ENCODE peak calls at places on chromosomes 16 and 17, in six cellular contexts. I is IMR-90; D is psoas muscle; Z is ascending aorta; S is CD4-positive, alpha-beta T cell; N is heart right ventricle. L is an unnamed sample.

GRCh38 chr17:2146132-2146871 is 91.4 kb downstream of the HIC1 start:
- DNase-seq in I (no peak), D (no peak), Z (no peak), S (no peak), N (no peak), L (no peak)

GRCh38 chr16:86457621-86458456 is 52.5 kb upstream of the FOXF1 start:
- DNase-seq in I (peak; percentile 99), D (no peak), Z (no peak), S (no peak), N (no peak), L (peak; percentile 94)

GRCh38 chr17:7654832-7655540 is 4.3 kb downstream of the ATP1B2 start:
- DNase-seq in I (peak; percentile 44), D (no peak), Z (no peak), S (no peak), N (no peak), L (no peak)

GRCh38 chr16:77951788-77952187 is 70.6 kb upstream of the CLEC3A start:
- DNase-seq in I (no peak), D (no peak), Z (no peak), S (no peak), N (no peak), L (no peak)

GRCh38 chr16:24525970-24526559 is 13.3 kb upstream of the RBBP6 start:
- DNase-seq in I (no peak), D (no peak), Z (no peak), S (no peak), N (no peak), L (no peak)

GRCh38 chr16:69934044-69934443 is 17.1 kb upstream of the CLEC18A start:
- DNase-seq in I (no peak), D (no peak), Z (no peak), S (no peak), N (no peak), L (no peak)

GRCh38 chr17:58284613-58285421 is 4.1 kb upstream of the MPO start:
- DNase-seq in I (no peak), D (no peak), Z (no peak), S (no peak), N (no peak), L (no peak)

GRCh38 chr17:56593073-56593740 is at the start of gene NOG:
- DNase-seq in I (peak; percentile 54), D (peak; percentile 87), Z (no peak), S (peak; percentile 45), N (peak; percentile 51), L (no peak)

GRCh38 chr17:77502626-77503292 is 362.0 kb downstream of the SEC14L1 start:
- DNase-seq in I (no peak), D (peak; percentile 52), Z (no peak), S (no peak), N (no peak), L (no peak)

GRCh38 chr17:58320163-58320558 is 8.4 kb downstream of the TSPOAP1 start:
- DNase-seq in I (no peak), D (no peak), Z (peak; percentile 38), S (no peak), N (no peak), L (no peak)

GRCh38 chr16:25026621-25027020 is 11.5 kb upstream of the ARHGAP17 start:
- DNase-seq in I (no peak), D (no peak), Z (no peak), S (no peak), N (no peak), L (no peak)

GRCh38 chr16:9372934-9373890 is 281.8 kb downstream of the HAPSTR1 start:
- DNase-seq in I (no peak), D (no peak), Z (no peak), S (no peak), N (no peak), L (no peak)

GRCh38 chr16:3182608-3183444 is 5.2 kb upstream of the OR1F1 start:
- DNase-seq in I (peak; percentile 55), D (no peak), Z (no peak), S (no peak), N (no peak), L (no peak)

GRCh38 chr16:50642349-50642748 is 38.8 kb downstream of the SNX20 start:
- DNase-seq in I (no peak), D (no peak), Z (no peak), S (no peak), N (no peak), L (no peak)

GRCh38 chr17:10177921-10178788 is 20.3 kb downstream of the GAS7 start:
- DNase-seq in I (peak; percentile 83), D (no peak), Z (no peak), S (no peak), N (no peak), L (no peak)

GRCh38 chr17:71494045-71494444 is 626.8 kb upstream of the SOX9 start:
- DNase-seq in I (peak; percentile 28), D (no peak), Z (no peak), S (no peak), N (no peak), L (no peak)

GRCh38 chr16:83769397-83770008 is 38.3 kb upstream of the HSBP1 start:
- DNase-seq in I (no peak), D (no peak), Z (no peak), S (no peak), N (no peak), L (no peak)

GRCh38 chr17:83101805-83102480 is 22.5 kb downstream of the METRNL start:
- DNase-seq in I (no peak), D (no peak), Z (no peak), S (no peak), N (no peak), L (no peak)

GRCh38 chr17:28493467-28493866 is 12.7 kb upstream of the FOXN1 start:
- DNase-seq in I (peak; percentile 78), D (no peak), Z (no peak), S (no peak), N (no peak), L (peak; percentile 21)

GRCh38 chr17:32494621-32495346 is 8.0 kb downstream of the CDK5R1 start:
- DNase-seq in I (no peak), D (no peak), Z (no peak), S (no peak), N (no peak), L (no peak)

GRCh38 chr16:75566889-75567255 is 693 bp downstream of the GABARAPL2 start:
- DNase-seq in I (no peak), D (peak; percentile 55), Z (peak; percentile 64), S (no peak), N (no peak), L (no peak)

GRCh38 chr17:47815106-47815918 is 6.3 kb downstream of the OSBPL7 start:
- DNase-seq in I (no peak), D (no peak), Z (no peak), S (no peak), N (no peak), L (no peak)

GRCh38 chr17:62692721-62693431 is 65.4 kb downstream of the MRC2 start:
- DNase-seq in I (no peak), D (peak; percentile 64), Z (no peak), S (no peak), N (no peak), L (no peak)
- TF ChIP-seq CTCF in I (peak; percentile 47), D (no peak), Z (peak; percentile 40), S (no peak), N (peak; percentile 36), L (peak; percentile 61)

DNA sequence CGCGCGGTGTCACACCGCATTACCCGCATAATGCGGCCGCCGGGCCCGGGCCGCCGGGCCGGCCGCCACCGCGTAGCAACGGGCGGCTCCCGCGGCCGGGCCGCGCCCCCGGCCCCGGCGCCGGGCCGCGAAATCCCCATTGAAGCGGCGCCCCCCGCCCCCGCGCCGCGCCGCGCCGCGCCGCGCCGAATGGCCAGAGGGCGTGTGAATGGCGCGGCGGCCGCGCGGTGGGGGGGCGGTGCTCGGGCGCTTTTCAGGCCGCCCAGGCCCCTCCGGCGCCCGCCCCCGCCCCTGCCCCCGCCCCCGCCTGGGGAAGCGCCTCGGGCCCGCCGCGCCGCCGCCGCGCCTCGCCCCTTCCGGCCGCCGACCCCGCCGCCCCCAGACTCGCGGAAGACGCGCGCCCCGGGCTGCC is 46.9 kb downstream of the WNT3 start:
- DNase-seq in I (no peak), D (no peak), Z (no peak), S (no peak), N (peak; percentile 40), L (no peak)
- H3K27ac ChIP-seq in I (no peak overlapping the region), D (no peak overlapping the region), Z (no peak overlapping the region), S (no peak overlapping the region), N (peak overlapping the region; percentile 83), L (no peak overlapping the region)

DNA sequence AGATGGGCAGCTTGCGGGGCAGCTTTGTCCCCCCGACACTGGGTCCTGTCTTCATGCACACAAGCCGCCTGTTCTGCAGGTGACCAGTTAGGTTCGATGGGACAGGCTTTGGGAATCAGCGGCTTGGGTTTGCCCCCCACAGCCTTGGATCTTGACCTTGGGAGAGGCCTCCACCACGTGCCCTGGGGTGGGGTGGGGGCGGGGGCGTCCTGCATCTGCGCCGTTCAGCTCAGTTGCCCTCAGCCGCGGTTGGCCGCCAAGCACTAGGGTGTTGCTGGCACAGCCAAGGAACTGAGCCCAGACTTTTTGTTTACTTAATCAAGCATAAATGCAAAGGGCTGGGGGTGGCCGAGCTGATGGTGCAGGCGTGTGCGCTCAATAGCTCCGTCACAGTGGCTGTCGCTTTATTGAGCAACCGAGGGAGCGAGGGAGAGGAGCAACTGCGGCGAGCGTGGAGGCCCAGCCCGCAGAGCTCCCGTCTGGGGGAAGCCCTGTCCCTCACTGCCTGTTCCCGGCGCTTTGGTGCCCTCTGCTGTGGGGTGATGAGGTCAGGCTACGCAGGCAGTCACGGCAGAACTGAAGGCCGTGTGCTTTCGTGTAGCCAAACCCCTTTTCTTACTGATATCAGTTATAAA is 33.9 kb downstream of the JPH3 start:
- DNase-seq in I (peak; percentile 64), D (peak; percentile 92), Z (peak; percentile 85), S (peak; percentile 70), N (peak; percentile 83), L (peak; percentile 26)
- TF ChIP-seq CTCF in I (peak; percentile 79), D (peak; percentile 65), Z (peak; percentile 81), S (peak; percentile 47), N (peak; percentile 78), L (peak; percentile 70)

GRCh38 chr17:38401459-38401858 is 26.8 kb upstream of the ARHGAP23 start:
- DNase-seq in I (no peak), D (no peak), Z (no peak), S (no peak), N (no peak), L (no peak)

GRCh38 chr17:38403491-38403890 is 24.8 kb upstream of the ARHGAP23 start:
- DNase-seq in I (peak; percentile 20), D (no peak), Z (no peak), S (no peak), N (no peak), L (no peak)

GRCh38 chr17:38405654-38406053 is 22.6 kb upstream of the ARHGAP23 start:
- DNase-seq in I (no peak), D (no peak), Z (no peak), S (no peak), N (no peak), L (no peak)

GRCh38 chr17:38402897-38403296 is 25.4 kb upstream of the ARHGAP23 start:
- DNase-seq in I (no peak), D (no peak), Z (no peak), S (no peak), N (no peak), L (no peak)

DNA sequence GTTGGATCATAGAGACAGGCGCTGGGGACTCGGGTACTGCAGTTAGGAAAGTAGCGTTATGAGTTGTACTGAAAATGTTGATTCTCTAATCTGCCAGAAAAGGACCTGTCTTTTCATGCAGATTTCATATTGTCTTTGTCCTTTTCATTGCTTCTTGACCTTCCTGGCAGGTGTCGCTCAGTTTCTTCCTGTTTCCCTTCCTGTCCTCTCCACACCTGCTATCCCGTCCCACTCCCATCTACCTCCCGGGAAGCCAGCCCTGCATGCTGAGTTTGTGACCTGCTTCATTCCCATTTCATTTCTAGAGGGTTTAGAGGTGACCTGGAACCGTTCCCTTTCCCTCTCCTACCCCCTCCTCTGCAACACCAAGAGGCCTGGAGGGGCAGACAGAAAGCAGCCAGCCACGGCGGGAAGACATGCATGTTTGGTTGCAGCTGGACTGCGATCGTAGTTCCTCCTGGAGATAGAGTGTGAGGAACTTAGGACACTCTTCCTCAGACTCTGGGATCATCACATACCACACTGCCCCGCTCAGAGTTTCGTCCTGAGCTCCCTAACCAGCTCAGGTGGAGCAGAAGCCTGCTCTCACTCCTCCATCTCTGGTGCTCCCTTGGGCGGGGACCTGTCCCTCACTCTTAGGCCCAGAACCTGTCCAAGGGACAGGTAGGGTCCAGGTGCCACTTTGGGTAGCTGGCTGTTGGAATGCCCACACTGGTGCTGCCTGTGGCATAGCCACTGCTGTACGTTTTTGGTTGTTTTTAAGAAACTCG is 23.9 kb upstream of the ARHGAP23 start:
- DNase-seq in I (no peak), D (no peak), Z (no peak), S (no peak), N (no peak), L (no peak)
- H3K27ac ChIP-seq in I (no peak overlapping the region), D (no peak overlapping the region), Z (no peak overlapping the region), S (no peak overlapping the region), N (no peak overlapping the region), L (no peak overlapping the region)

L was measured in AG04450.